ENCODE peak calls at places on chromosomes 16 and 17, in four cellular contexts. One of them, this sample, is unnamed.

GRCh38 chr17:61321344-61321743 is 78.3 kb upstream of the TBX2 start:
- DNase-seq in HCT116: no peak
- DNase-seq in HepG2: no peak
- DNase-seq in K562: no peak
- DNase-seq in this sample: no peak

GRCh38 chr17:82493517-82493840 is 26.1 kb upstream of the FOXK2 start:
- DNase-seq in HCT116: no peak
- DNase-seq in HepG2: no peak
- DNase-seq in K562: no peak
- DNase-seq in this sample: no peak

GRCh38 chr17:80474933-80475915 is 1.2 kb downstream of the NPTX1 start:
- DNase-seq in HCT116: no peak
- DNase-seq in HepG2: no peak
- DNase-seq in K562: no peak
- DNase-seq in this sample: no peak

GRCh38 chr17:15738066-15738465 is 6.0 kb downstream of the TBC1D26 start:
- DNase-seq in HCT116: no peak
- DNase-seq in HepG2: no peak
- DNase-seq in K562: no peak
- DNase-seq in this sample: no peak

GRCh38 chr17:51487947-51488346 is 227.6 kb downstream of the UTP18 start:
- DNase-seq in HCT116: peak
- DNase-seq in HepG2: peak
- DNase-seq in K562: peak
- DNase-seq in this sample: no peak

GRCh38 chr17:76048025-76048605 is 21.0 kb upstream of the EVPL start:
- DNase-seq in HCT116: no peak
- DNase-seq in HepG2: no peak
- DNase-seq in K562: no peak
- DNase-seq in this sample: no peak

GRCh38 chr16:88596477-88596876 is 26.3 kb downstream of the ZC3H18 start:
- DNase-seq in HCT116: no peak
- DNase-seq in HepG2: no peak
- DNase-seq in K562: no peak
- DNase-seq in this sample: no peak

GRCh38 chr16:3112058-3112880 is at the start of gene ZNF205:
- DNase-seq in HCT116: no peak
- DNase-seq in HepG2: peak
- DNase-seq in K562: peak
- DNase-seq in this sample: no peak

GRCh38 chr17:48551601-48552452 is 6.9 kb upstream of the HOXB2 start:
- DNase-seq in HCT116: no peak
- DNase-seq in HepG2: no peak
- DNase-seq in K562: no peak
- DNase-seq in this sample: no peak

GRCh38 chr17:35913611-35914010 is 17.0 kb downstream of the RDM1 start:
- DNase-seq in HCT116: no peak
- DNase-seq in HepG2: no peak
- DNase-seq in K562: no peak
- DNase-seq in this sample: no peak

GRCh38 chr17:35914354-35914753 is 16.2 kb downstream of the RDM1 start:
- DNase-seq in HCT116: no peak
- DNase-seq in HepG2: no peak
- DNase-seq in K562: no peak
- DNase-seq in this sample: no peak

GRCh38 chr17:35912942-35913341 is 17.6 kb downstream of the RDM1 start:
- DNase-seq in HCT116: no peak
- DNase-seq in HepG2: no peak
- DNase-seq in K562: no peak
- DNase-seq in this sample: no peak

GRCh38 chr17:35917519-35918213 is 12.9 kb downstream of the RDM1 start:
- DNase-seq in HCT116: no peak
- DNase-seq in HepG2: no peak
- DNase-seq in K562: peak
- DNase-seq in this sample: no peak

GRCh38 chr17:35915153-35915969 is 15.2 kb downstream of the RDM1 start:
- DNase-seq in HCT116: no peak
- DNase-seq in HepG2: no peak
- DNase-seq in K562: no peak
- DNase-seq in this sample: no peak
- TF ChIP-seq TCF7L2 in HCT116: no peak
- TF ChIP-seq TCF7L2 in HepG2: no peak
- TF ChIP-seq TCF7L2 in K562: no peak
- TF ChIP-seq TCF7L2 in this sample: no peak

DNA sequence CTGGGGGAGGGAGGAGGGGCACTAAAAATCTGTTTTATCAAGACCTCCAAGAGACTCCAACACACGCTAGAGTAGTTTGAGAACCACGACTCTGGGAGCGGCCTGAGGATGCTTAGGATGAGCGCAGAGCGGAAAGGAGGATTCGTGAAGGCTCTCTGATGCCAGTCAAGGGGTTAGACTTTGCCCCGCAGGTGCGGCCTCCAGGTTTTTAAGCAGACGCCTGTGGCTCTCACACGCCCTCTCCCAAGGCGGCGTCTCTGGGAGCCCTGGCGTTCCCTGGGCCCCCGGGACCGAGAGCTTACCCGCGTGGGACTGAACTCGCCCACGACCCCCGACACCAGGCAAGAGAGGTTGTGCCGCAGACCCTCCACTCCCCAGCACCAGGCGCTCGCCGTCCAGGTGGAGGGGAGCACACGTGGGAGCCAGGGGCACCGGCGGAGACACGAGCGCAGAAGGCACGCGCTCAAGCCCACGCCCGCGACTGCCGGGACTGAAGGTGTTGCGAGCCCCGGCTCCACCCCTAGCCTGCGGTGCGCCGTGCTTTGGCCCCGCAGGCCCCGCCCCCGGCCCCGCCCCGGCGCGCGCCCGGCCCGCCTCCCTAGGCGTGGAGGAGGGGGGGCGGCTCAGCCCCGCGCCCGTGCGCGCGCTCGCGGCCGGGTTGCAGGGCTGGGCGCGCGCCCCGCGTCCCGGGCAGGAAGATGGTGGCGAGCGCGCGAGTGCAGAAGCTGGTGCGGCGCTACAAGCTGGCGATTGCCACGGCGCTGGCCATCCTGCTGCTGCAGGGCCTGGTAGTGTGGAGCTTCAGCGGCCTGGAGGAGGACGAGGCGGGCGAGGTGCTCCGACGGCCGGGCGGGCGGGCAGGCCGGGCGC is at the start of gene XYLT2:
- DNase-seq in HCT116: peak
- DNase-seq in HepG2: peak
- DNase-seq in K562: peak
- DNase-seq in this sample: no peak
- TF ChIP-seq REST in HCT116: no peak
- TF ChIP-seq REST in HepG2: no peak
- TF ChIP-seq REST in K562: peak
- TF ChIP-seq REST in this sample: no peak

GRCh38 chr17:2264023-2264860 is 39.3 kb downstream of the SMG6 start:
- DNase-seq in HCT116: no peak
- DNase-seq in HepG2: no peak
- DNase-seq in K562: no peak
- DNase-seq in this sample: no peak
- TF ChIP-seq SIN3A in HCT116: no peak
- TF ChIP-seq SIN3A in HepG2: no peak
- TF ChIP-seq SIN3A in K562: no peak
- TF ChIP-seq SIN3A in this sample: no peak

GRCh38 chr17:1126327-1126726 is 53.5 kb downstream of the ABR start:
- DNase-seq in HCT116: no peak
- DNase-seq in HepG2: no peak
- DNase-seq in K562: no peak
- DNase-seq in this sample: no peak

GRCh38 chr17:1126801-1127550 is 52.8 kb downstream of the ABR start:
- DNase-seq in HCT116: no peak
- DNase-seq in HepG2: no peak
- DNase-seq in K562: no peak
- DNase-seq in this sample: no peak

GRCh38 chr17:1124896-1125774 is 54.6 kb downstream of the ABR start:
- DNase-seq in HCT116: no peak
- DNase-seq in HepG2: no peak
- DNase-seq in K562: no peak
- DNase-seq in this sample: no peak

GRCh38 chr17:1124238-1124699 is 55.5 kb downstream of the ABR start:
- DNase-seq in HCT116: no peak
- DNase-seq in HepG2: no peak
- DNase-seq in K562: no peak
- DNase-seq in this sample: no peak

GRCh38 chr17:1125775-1126120 is 54.0 kb downstream of the ABR start:
- DNase-seq in HCT116: no peak
- DNase-seq in HepG2: no peak
- DNase-seq in K562: no peak
- DNase-seq in this sample: no peak
- TF ChIP-seq TCF7L2 in HCT116: no peak
- TF ChIP-seq TCF7L2 in HepG2: no peak
- TF ChIP-seq TCF7L2 in K562: no peak
- TF ChIP-seq TCF7L2 in this sample: no peak